ENCODE peak calls at places on chromosome 9, in four cellular contexts. B, N, F and P are unnamed samples.
A peak's percentile ranks its signal among the peaks of the same experiment; 100 is the strongest.

GRCh38 chr9:76835571-76836283 is 70.2 kb downstream of the PRUNE2 start:
- DNase-seq in B (no peak), N (no peak), F (no peak), P (no peak)

GRCh38 chr9:109447329-109448076 is 50.6 kb downstream of the PTPN3 start:
- DNase-seq in B (no peak), N (no peak), F (no peak), P (no peak)

GRCh38 chr9:123611228-123611627 is 255.2 kb downstream of the CRB2 start:
- DNase-seq in B (no peak), N (no peak), F (no peak), P (no peak)

GRCh38 chr9:113857875-113858274 is 18.2 kb upstream of the ZNF618 start:
- DNase-seq in B (no peak), N (no peak), F (no peak), P (no peak)

GRCh38 chr9:120925535-120926396 is 830 bp downstream of the TRAF1 start:
- DNase-seq in B (no peak), N (peak; percentile 36), F (peak; percentile 86), P (no peak)

GRCh38 chr9:77177143-77177893 is at the start of gene VPS13A:
- DNase-seq in B (peak; percentile 70), N (peak; percentile 86), F (peak; percentile 69), P (peak; percentile 82)

GRCh38 chr9:110260911-110261310 is 4.6 kb upstream of the TXN start:
- DNase-seq in B (no peak), N (no peak), F (no peak), P (no peak)

GRCh38 chr9:76856016-76856415 is 49.9 kb downstream of the PRUNE2 start:
- DNase-seq in B (no peak), N (no peak), F (no peak), P (no peak)

GRCh38 chr9:120399940-120400339 is 180.0 kb downstream of the CDK5RAP2 start:
- DNase-seq in B (no peak), N (no peak), F (no peak), P (no peak)

GRCh38 chr9:21810881-21811280 is 8.4 kb downstream of the MTAP start:
- DNase-seq in B (no peak), N (no peak), F (no peak), P (no peak)

GRCh38 chr9:82271099-82271498 is 282.5 kb downstream of the SPATA31D1 start:
- DNase-seq in B (no peak), N (no peak), F (no peak), P (no peak)

GRCh38 chr9:35920004-35920658 is 10.8 kb downstream of the SPAAR start:
- DNase-seq in B (no peak), N (no peak), F (no peak), P (no peak)

GRCh38 chr9:36818965-36819870 is 214.8 kb downstream of the PAX5 start:
- DNase-seq in B (no peak), N (no peak), F (no peak), P (no peak)

GRCh38 chr9:136690104-136690840 is 3.0 kb upstream of the AGPAT2 start:
- DNase-seq in B (no peak), N (no peak), F (no peak), P (no peak)

GRCh38 chr9:76365028-76365427 is 29.2 kb downstream of the RFK start:
- DNase-seq in B (no peak), N (no peak), F (no peak), P (no peak)

GRCh38 chr9:101162231-101162630 is 133.7 kb downstream of the PLPPR1 start:
- DNase-seq in B (no peak), N (no peak), F (no peak), P (no peak)

GRCh38 chr9:125829743-125830142 is 82.6 kb downstream of the PBX3 start:
- DNase-seq in B (no peak), N (no peak), F (peak; percentile 54), P (no peak)

GRCh38 chr9:71273613-71274012 is 152.2 kb upstream of the TRPM3 start:
- DNase-seq in B (no peak), N (no peak), F (no peak), P (no peak)

GRCh38 chr9:69175488-69175872 is 1.4 kb downstream of the TJP2 start:
- DNase-seq in B (no peak), N (no peak), F (no peak), P (no peak)

GRCh38 chr9:77899679-77900354 is 131.8 kb downstream of the GNAQ start:
- DNase-seq in B (no peak), N (no peak), F (no peak), P (no peak)

GRCh38 chr9:94600258-94600657 is 6.6 kb upstream of the FBP2 start:
- DNase-seq in B (no peak), N (no peak), F (no peak), P (no peak)

GRCh38 chr9:16869140-16869903 is 1.1 kb downstream of the BNC2 start:
- DNase-seq in B (no peak), N (no peak), F (no peak), P (no peak)

GRCh38 chr9:34653610-34654072 is 1.7 kb downstream of the IL11RA start:
- DNase-seq in B (no peak), N (peak; percentile 39), F (no peak), P (no peak)
- TF ChIP-seq SPI1 in B (no peak), N (no peak), F (no peak), P (no peak)

DNA sequence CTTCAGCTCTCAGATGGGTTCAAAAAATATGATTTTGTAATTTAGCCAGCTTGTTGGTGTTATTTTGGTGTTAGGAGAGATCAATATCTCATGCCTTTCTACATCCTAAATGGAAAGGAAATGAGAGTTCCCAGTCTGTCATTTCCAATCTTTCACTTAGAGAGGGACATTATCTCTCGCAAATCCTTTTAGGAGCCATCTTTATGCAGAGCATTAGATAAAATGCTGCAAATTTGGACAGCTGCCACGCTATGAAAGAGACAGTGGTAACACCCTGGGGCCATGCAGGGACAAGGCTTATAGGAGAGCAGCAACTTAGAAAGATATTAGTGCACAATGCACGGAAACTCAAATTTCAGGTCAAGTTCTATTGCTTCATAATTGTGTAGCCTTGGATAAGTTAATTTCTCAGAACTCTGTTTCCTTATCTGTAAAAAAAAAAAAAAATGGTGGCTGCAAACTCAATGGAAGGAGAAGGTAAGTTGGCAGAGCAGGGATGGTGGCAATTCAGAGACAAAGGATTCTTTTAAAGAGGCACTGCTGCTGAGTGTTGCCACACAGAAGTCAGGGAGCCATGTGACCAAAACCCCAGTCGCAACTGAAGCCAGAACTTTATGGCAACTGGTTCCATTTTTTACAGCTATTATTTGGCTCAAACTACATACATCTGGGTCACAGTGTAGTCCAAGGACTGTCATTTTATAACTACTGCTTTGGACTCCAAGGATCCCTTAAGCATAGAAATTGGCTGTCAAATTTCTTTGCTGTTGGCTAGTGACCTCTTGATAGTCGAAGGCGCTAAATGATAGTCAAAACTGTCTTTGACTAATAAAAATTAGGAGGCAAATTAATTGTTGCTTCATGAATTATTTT is 210.2 kb downstream of the FRMD3 start:
- DNase-seq in B (no peak), N (no peak), F (no peak), P (no peak)
- TF ChIP-seq SPI1 in B (no peak), N (no peak), F (no peak), P (no peak)

GRCh38 chr9:28301281-28301680 is 728.0 kb upstream of the C9orf72 start:
- DNase-seq in B (no peak), N (no peak), F (no peak), P (no peak)
- TF ChIP-seq SPI1 in B (no peak), N (no peak), F (no peak), P (no peak)

GRCh38 chr9:133603165-133603927 is 5.8 kb downstream of the FAM163B start:
- DNase-seq in B (no peak), N (no peak), F (no peak), P (no peak)

GRCh38 chr9:133605446-133605845 is 3.7 kb downstream of the FAM163B start:
- DNase-seq in B (no peak), N (no peak), F (no peak), P (no peak)

GRCh38 chr9:133605856-133606721 is 3.1 kb downstream of the FAM163B start:
- DNase-seq in B (no peak), N (no peak), F (no peak), P (no peak)

GRCh38 chr9:133604214-133604613 is 5.0 kb downstream of the FAM163B start:
- DNase-seq in B (no peak), N (no peak), F (no peak), P (no peak)

GRCh38 chr9:133604856-133605255 is 4.3 kb downstream of the FAM163B start:
- DNase-seq in B (no peak), N (no peak), F (no peak), P (no peak)
- TF ChIP-seq SPI1 in B (no peak), N (no peak), F (no peak), P (no peak)

DNA sequence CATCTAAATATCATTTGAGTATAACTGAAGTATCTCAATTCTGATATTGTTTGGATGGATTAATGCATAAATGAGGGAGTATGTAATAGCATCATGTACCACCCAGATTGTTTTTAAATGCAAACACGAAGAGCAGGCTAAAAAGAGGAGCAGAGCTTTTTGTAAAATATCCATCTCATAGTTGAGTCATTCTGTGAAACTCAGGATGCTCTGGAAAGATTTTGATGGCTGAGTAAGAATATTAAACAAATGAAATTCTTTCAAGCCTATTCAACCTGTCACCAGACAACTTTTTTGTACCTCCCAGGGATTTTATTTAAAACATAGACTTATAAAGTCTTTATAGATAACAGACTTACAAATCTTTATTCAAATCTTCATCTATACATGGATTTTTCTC is 625.9 kb downstream of the TLE4 start:
- DNase-seq in B (no peak), N (no peak), F (no peak), P (no peak)
- TF ChIP-seq SPI1 in B (no peak), N (no peak), F (no peak), P (no peak)

GRCh38 chr9:112378441-112379176 is 1.3 kb upstream of the HSDL2 start:
- DNase-seq in B (no peak), N (no peak), F (no peak), P (no peak)

GRCh38 chr9:112379177-112380101 is 469 bp upstream of the HSDL2 start:
- DNase-seq in B (peak; percentile 95), N (peak; percentile 99), F (peak; percentile 94), P (peak; percentile 79)

GRCh38 chr9:112380771-112381181 is 868 bp downstream of the HSDL2 start:
- DNase-seq in B (no peak), N (no peak), F (peak; percentile 34), P (no peak)

GRCh38 chr9:112382066-112382465 is 2.2 kb downstream of the HSDL2 start:
- DNase-seq in B (no peak), N (no peak), F (no peak), P (no peak)

DNA sequence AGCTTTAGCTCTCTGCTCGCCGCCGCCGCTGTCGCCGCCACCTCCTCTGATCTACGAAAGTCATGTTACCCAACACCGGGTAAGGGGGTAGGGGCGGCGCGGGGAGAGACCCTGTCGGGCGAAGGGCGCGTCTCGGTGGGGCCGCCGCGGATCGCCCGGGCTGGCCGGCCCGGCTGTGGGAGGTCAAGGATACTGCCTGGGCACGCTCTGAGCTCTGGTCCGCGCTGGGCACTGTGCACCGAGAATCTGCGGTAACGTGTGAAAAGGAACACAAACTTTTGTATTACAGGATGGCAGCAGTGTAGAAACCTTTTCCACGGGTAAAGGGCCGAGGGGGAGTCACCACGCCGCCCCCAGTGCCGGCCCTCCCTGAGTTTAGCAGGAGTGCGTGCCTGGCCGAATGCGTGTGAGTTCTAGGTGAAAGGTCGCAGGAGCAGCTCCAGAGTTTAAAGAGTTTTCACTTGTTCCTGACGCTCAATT is at the start of gene HSDL2:
- DNase-seq in B (no peak), N (no peak), F (no peak), P (no peak)
- TF ChIP-seq SPI1 in B (no peak), N (no peak), F (no peak), P (no peak)

DNA sequence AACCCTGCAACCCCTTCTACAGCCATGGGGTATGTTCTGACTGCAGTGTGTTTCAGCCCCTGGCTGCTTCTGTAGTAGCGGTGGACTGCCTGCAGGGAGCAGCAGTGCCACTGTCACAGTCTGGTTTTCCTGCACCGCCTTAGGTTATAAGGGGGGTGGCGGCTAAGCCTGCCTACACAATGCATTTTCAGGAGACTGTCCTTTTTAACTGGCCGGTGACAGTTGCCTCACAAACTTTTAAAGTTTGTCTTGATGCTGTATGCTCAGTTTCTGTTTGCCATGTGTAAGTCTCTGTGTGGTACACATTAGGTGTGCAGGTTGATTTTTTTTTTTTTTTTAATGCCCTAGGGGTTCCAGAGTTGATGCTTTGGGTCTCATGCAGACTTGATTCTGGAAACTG is 53.0 kb downstream of the NUP214 start:
- DNase-seq in B (peak; percentile 33), N (peak; percentile 100), F (peak; percentile 23), P (peak; percentile 44)
- TF ChIP-seq SPI1 in B (no peak), N (no peak), F (no peak), P (no peak)